ENCODE peak calls at places on chromosomes 4 and X, in four cellular contexts. One of them, this sample, is unnamed.

GRCh38 chr4:114015444-114015899 is 36.0 kb upstream of the ARSJ start:
- DNase-seq in progenitor cell of endocrine pancreas: no peak
- DNase-seq in GM06990: no peak
- DNase-seq in Daoy: peak
- DNase-seq in this sample: no peak

GRCh38 chr4:154506253-154506652 is 14.7 kb upstream of the DCHS2 start:
- DNase-seq in progenitor cell of endocrine pancreas: no peak
- DNase-seq in GM06990: no peak
- DNase-seq in Daoy: no peak
- DNase-seq in this sample: no peak

GRCh38 chr4:6905501-6905900 is 4.1 kb upstream of the TBC1D14 start:
- DNase-seq in progenitor cell of endocrine pancreas: no peak
- DNase-seq in GM06990: no peak
- DNase-seq in Daoy: no peak
- DNase-seq in this sample: no peak

GRCh38 chr4:81562093-81562492 is 90.4 kb upstream of the RASGEF1B start:
- DNase-seq in progenitor cell of endocrine pancreas: no peak
- DNase-seq in GM06990: peak
- DNase-seq in Daoy: no peak
- DNase-seq in this sample: peak

GRCh38 chr4:173494013-173494970 is 35.7 kb downstream of the HAND2 start:
- DNase-seq in progenitor cell of endocrine pancreas: no peak
- DNase-seq in GM06990: peak
- DNase-seq in Daoy: peak
- DNase-seq in this sample: peak

GRCh38 chr4:44861756-44862155 is 135.4 kb upstream of the GNPDA2 start:
- DNase-seq in progenitor cell of endocrine pancreas: no peak
- DNase-seq in GM06990: no peak
- DNase-seq in Daoy: no peak
- DNase-seq in this sample: no peak

GRCh38 chrX:131588995-131589394 is 45.1 kb downstream of the OR13H1 start:
- DNase-seq in progenitor cell of endocrine pancreas: no peak
- DNase-seq in GM06990: no peak
- DNase-seq in Daoy: peak
- DNase-seq in this sample: no peak

GRCh38 chrX:47209508-47210238 is 8.8 kb upstream of the CDK16 start:
- DNase-seq in progenitor cell of endocrine pancreas: no peak
- DNase-seq in GM06990: no peak
- DNase-seq in Daoy: no peak
- DNase-seq in this sample: no peak

GRCh38 chr4:111400736-111401135 is 744.5 kb upstream of the FAM241A start:
- DNase-seq in progenitor cell of endocrine pancreas: no peak
- DNase-seq in GM06990: no peak
- DNase-seq in Daoy: peak
- DNase-seq in this sample: no peak

GRCh38 chrX:139203681-139204575 is 326.6 kb upstream of the F9 start:
- DNase-seq in progenitor cell of endocrine pancreas: peak
- DNase-seq in GM06990: no peak
- DNase-seq in Daoy: peak
- DNase-seq in this sample: peak

GRCh38 chr4:153143527-153144348 is 60.5 kb upstream of the TRIM2 start:
- DNase-seq in progenitor cell of endocrine pancreas: no peak
- DNase-seq in GM06990: no peak
- DNase-seq in Daoy: peak
- DNase-seq in this sample: no peak

GRCh38 chr4:14313757-14314156 is 686.2 kb upstream of the BOD1L1 start:
- DNase-seq in progenitor cell of endocrine pancreas: no peak
- DNase-seq in GM06990: no peak
- DNase-seq in Daoy: no peak
- DNase-seq in this sample: no peak

GRCh38 chr4:14025093-14025492 is 397.6 kb upstream of the BOD1L1 start:
- DNase-seq in progenitor cell of endocrine pancreas: no peak
- DNase-seq in GM06990: no peak
- DNase-seq in Daoy: no peak
- DNase-seq in this sample: no peak

GRCh38 chr4:105196523-105197145 is 50.0 kb downstream of the TET2 start:
- DNase-seq in progenitor cell of endocrine pancreas: no peak
- DNase-seq in GM06990: no peak
- DNase-seq in Daoy: no peak
- DNase-seq in this sample: no peak

GRCh38 chr4:179695175-179695574 is 2252.9 kb upstream of the AGA start:
- DNase-seq in progenitor cell of endocrine pancreas: no peak
- DNase-seq in GM06990: no peak
- DNase-seq in Daoy: peak
- DNase-seq in this sample: no peak

GRCh38 chr4:137106287-137106686 is 426.0 kb downstream of the PCDH18 start:
- DNase-seq in progenitor cell of endocrine pancreas: no peak
- DNase-seq in GM06990: no peak
- DNase-seq in Daoy: no peak
- DNase-seq in this sample: no peak

GRCh38 chr4:26782168-26782829 is 78.3 kb upstream of the STIM2 start:
- DNase-seq in progenitor cell of endocrine pancreas: no peak
- DNase-seq in GM06990: no peak
- DNase-seq in Daoy: no peak
- DNase-seq in this sample: no peak

GRCh38 chrX:39950035-39950688 is 147.6 kb downstream of the BCOR start:
- DNase-seq in progenitor cell of endocrine pancreas: no peak
- DNase-seq in GM06990: no peak
- DNase-seq in Daoy: peak
- DNase-seq in this sample: no peak

GRCh38 chrX:38803286-38803608 is 2.0 kb downstream of the MID1IP1 start:
- DNase-seq in progenitor cell of endocrine pancreas: no peak
- DNase-seq in GM06990: no peak
- DNase-seq in Daoy: no peak
- DNase-seq in this sample: peak

GRCh38 chr4:135418353-135418752 is 1216.8 kb upstream of the PABPC4L start:
- DNase-seq in progenitor cell of endocrine pancreas: no peak
- DNase-seq in GM06990: no peak
- DNase-seq in Daoy: peak
- DNase-seq in this sample: peak

GRCh38 chrX:131818297-131818936 is 204.7 kb upstream of the STK26 start:
- DNase-seq in progenitor cell of endocrine pancreas: no peak
- DNase-seq in GM06990: no peak
- DNase-seq in Daoy: no peak
- DNase-seq in this sample: no peak

GRCh38 chr4:168335621-168336020 is 17.1 kb upstream of the DDX60 start:
- DNase-seq in progenitor cell of endocrine pancreas: no peak
- DNase-seq in GM06990: no peak
- DNase-seq in Daoy: no peak
- DNase-seq in this sample: no peak

GRCh38 chr4:40325406-40326019 is 9.6 kb upstream of the CHRNA9 start:
- DNase-seq in progenitor cell of endocrine pancreas: no peak
- DNase-seq in GM06990: no peak
- DNase-seq in Daoy: peak
- DNase-seq in this sample: peak

GRCh38 chrX:25002658-25003015 is 13.1 kb downstream of the ARX start:
- DNase-seq in progenitor cell of endocrine pancreas: no peak
- DNase-seq in GM06990: no peak
- DNase-seq in Daoy: no peak
- DNase-seq in this sample: no peak

GRCh38 chr4:25367004-25367621 is 9.9 kb upstream of the ANAPC4 start:
- DNase-seq in progenitor cell of endocrine pancreas: no peak
- DNase-seq in GM06990: no peak
- DNase-seq in Daoy: peak
- DNase-seq in this sample: peak

GRCh38 chr4:78556655-78557054 is 5.1 kb downstream of the ANXA3 start:
- DNase-seq in progenitor cell of endocrine pancreas: no peak
- DNase-seq in GM06990: no peak
- DNase-seq in Daoy: no peak
- DNase-seq in this sample: no peak

GRCh38 chrX:120647127-120647526 is 17.3 kb upstream of the C1GALT1C1 start:
- DNase-seq in progenitor cell of endocrine pancreas: no peak
- DNase-seq in GM06990: no peak
- DNase-seq in Daoy: peak
- DNase-seq in this sample: no peak

GRCh38 chr4:113101669-113102068 is 52.2 kb downstream of the ANK2 start:
- DNase-seq in progenitor cell of endocrine pancreas: no peak
- DNase-seq in GM06990: no peak
- DNase-seq in Daoy: no peak
- DNase-seq in this sample: no peak

GRCh38 chr4:25792200-25792791 is 70.5 kb downstream of the SEL1L3 start:
- DNase-seq in progenitor cell of endocrine pancreas: no peak
- DNase-seq in GM06990: no peak
- DNase-seq in Daoy: peak
- DNase-seq in this sample: no peak